ENCODE peak calls at places on chromosome 13, in four cellular contexts. One of them, this sample, is unnamed.
A peak's percentile ranks its signal among the peaks of the same experiment; 100 is the strongest.

GRCh38 chr13:26132756-26133155 is 80.9 kb upstream of the SHISA2 start:
- DNase-seq in GM23338: peak; percentile 46
- DNase-seq in fibroblast of lung: peak; percentile 6
- DNase-seq in IMR-90: peak; percentile 13
- DNase-seq in this sample: peak; percentile 39

GRCh38 chr13:59409211-59409610 is 754.5 kb downstream of the DIAPH3 start:
- DNase-seq in GM23338: peak; percentile 48
- DNase-seq in fibroblast of lung: peak; percentile 77
- DNase-seq in IMR-90: peak; percentile 58
- DNase-seq in this sample: peak; percentile 92

GRCh38 chr13:112657850-112658445 is 31.9 kb upstream of the ATP11A start:
- DNase-seq in GM23338: no peak
- DNase-seq in fibroblast of lung: peak; percentile 28
- DNase-seq in IMR-90: peak; percentile 81
- DNase-seq in this sample: peak; percentile 44

GRCh38 chr13:89726690-89727435 is 1620.6 kb upstream of the MIR17HG start:
- DNase-seq in GM23338: no peak
- DNase-seq in fibroblast of lung: peak; percentile 98
- DNase-seq in IMR-90: peak; percentile 46
- DNase-seq in this sample: peak; percentile 19

GRCh38 chr13:38830442-38831045 is 143.7 kb downstream of the FREM2 start:
- DNase-seq in GM23338: no peak
- DNase-seq in fibroblast of lung: no peak
- DNase-seq in IMR-90: no peak
- DNase-seq in this sample: peak; percentile 85

GRCh38 chr13:81929988-81930387 is 1589.1 kb upstream of the SPRY2 start:
- DNase-seq in GM23338: peak; percentile 87
- DNase-seq in fibroblast of lung: peak; percentile 14
- DNase-seq in IMR-90: no peak
- DNase-seq in this sample: peak; percentile 4

GRCh38 chr13:105971720-105972119 is 563.7 kb downstream of the EFNB2 start:
- DNase-seq in GM23338: no peak
- DNase-seq in fibroblast of lung: no peak
- DNase-seq in IMR-90: no peak
- DNase-seq in this sample: no peak

GRCh38 chr13:109833071-109833470 is 46.7 kb upstream of the IRS2 start:
- DNase-seq in GM23338: no peak
- DNase-seq in fibroblast of lung: no peak
- DNase-seq in IMR-90: no peak
- DNase-seq in this sample: no peak

DNA sequence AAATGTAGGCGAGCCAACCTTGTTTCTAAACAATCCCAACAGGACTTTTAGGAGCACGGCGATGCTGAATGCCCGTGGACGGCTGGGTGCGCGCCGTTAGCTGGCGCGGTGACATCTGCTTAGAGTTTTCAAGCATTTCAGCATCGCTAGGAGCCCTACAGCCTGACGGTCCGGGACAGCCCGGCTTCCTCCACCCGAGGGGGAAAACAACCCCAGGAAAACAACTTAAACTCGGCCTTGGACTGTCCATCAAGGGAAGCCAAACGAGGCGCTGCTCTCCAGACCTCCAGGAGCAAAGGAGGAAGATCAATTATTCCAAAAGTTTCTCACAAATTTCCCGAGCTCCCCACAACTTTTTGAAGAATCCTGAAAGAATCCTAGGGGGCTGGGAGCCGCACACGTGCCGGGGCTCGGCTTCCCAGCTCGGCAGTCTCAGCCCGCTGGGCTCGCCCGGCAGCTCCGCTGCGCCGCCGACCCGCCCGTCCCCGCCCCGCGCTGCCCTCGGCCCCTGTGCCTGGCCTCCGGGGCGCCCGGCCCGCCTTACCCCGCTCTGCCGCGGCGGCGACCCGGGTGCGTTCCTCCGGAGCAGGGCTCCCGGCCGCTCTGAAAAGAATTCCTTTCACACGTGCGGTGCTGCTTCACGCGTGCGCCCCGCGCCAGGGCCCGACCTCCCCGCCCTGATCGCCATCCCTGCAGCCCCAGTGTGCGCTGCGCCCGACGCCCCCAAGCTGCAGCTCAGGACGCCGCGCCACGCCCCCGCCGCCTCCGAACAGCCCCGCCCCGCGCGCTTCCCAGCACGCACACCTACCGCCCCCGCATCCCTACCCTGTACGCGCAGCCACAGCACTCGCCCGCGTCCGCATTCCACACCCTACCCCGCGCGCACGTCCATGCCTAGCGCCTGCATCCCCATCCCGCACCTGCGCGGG is at the start of gene GJA3:
- DNase-seq in GM23338: peak; percentile 77
- DNase-seq in fibroblast of lung: peak; percentile 29
- DNase-seq in IMR-90: peak; percentile 39
- DNase-seq in this sample: peak; percentile 71
- H3K4me1 ChIP-seq in GM23338: peaks cover 12% of the 10 kb centered on the region
- H3K4me1 ChIP-seq in fibroblast of lung: no peaks in the 10 kb centered on the region
- H3K4me1 ChIP-seq in IMR-90: no peaks in the 10 kb centered on the region
- H3K4me1 ChIP-seq in this sample: no peaks in the 10 kb centered on the region

GRCh38 chr13:46908511-46908910 is 11.7 kb upstream of the HTR2A start:
- DNase-seq in GM23338: no peak
- DNase-seq in fibroblast of lung: peak; percentile 52
- DNase-seq in IMR-90: peak; percentile 19
- DNase-seq in this sample: no peak
- H3K4me3 ChIP-seq in GM23338: no peak overlapping the region
- H3K4me3 ChIP-seq in fibroblast of lung: no peak overlapping the region
- H3K4me3 ChIP-seq in IMR-90: no peak overlapping the region
- H3K4me3 ChIP-seq in this sample: no peak overlapping the region

DNA sequence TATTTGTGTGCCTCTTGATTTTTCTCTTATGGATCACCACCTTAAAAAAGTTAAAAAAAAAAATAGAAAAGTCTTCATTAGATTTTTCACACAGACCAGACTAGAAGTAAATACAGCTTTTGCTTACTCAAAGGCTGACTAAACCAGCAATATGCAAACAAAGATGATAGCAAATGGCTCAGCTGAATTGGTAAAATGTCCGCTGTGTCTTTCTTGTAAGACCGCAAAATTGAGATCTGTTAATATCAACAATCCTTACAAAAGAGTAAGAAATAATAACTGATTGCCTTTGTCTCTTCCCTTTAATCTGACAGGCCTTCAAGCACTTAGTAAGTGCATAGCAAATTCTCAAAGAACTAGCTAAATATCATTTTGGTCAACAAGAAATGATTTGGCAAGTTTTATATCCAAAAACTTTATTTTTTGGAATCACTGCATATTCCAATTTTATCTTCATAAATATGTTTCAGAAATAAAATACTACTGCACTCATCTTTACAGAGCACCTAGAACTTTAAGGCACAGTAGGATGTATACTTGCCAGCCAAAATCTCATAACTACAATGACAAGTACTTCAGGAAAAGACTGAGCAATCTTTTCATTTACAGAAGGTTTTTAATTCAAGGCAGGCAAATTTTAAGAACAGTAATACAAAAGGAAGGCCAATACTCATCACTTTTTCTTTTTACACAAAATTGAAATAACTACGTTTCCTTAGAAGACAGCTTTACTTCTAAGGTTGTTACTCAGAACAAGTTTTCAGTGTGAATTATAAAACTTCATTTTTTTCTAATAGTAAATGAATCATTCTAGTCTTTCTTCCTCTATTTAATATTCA is 1.2 kb downstream of the ELF1 start:
- DNase-seq in GM23338: no peak
- DNase-seq in fibroblast of lung: no peak
- DNase-seq in IMR-90: peak; percentile 19
- DNase-seq in this sample: no peak
- H3K36me3 ChIP-seq in GM23338: no peaks in the 10 kb centered on the region
- H3K36me3 ChIP-seq in fibroblast of lung: no peaks in the 10 kb centered on the region
- H3K36me3 ChIP-seq in IMR-90: no peaks in the 10 kb centered on the region
- H3K36me3 ChIP-seq in this sample: no peaks in the 10 kb centered on the region

GRCh38 chr13:99227909-99228688 is 27.4 kb downstream of the UBAC2 start:
- DNase-seq in GM23338: no peak
- DNase-seq in fibroblast of lung: no peak
- DNase-seq in IMR-90: no peak
- DNase-seq in this sample: no peak

GRCh38 chr13:99226493-99226892 is 25.8 kb downstream of the UBAC2 start:
- DNase-seq in GM23338: no peak
- DNase-seq in fibroblast of lung: peak; percentile 22
- DNase-seq in IMR-90: no peak
- DNase-seq in this sample: no peak

GRCh38 chr13:99227331-99227900 is 26.8 kb downstream of the UBAC2 start:
- DNase-seq in GM23338: no peak
- DNase-seq in fibroblast of lung: no peak
- DNase-seq in IMR-90: no peak
- DNase-seq in this sample: no peak

GRCh38 chr13:99230991-99231390 is 27.2 kb downstream of the GPR18 start:
- DNase-seq in GM23338: no peak
- DNase-seq in fibroblast of lung: no peak
- DNase-seq in IMR-90: no peak
- DNase-seq in this sample: no peak

DNA sequence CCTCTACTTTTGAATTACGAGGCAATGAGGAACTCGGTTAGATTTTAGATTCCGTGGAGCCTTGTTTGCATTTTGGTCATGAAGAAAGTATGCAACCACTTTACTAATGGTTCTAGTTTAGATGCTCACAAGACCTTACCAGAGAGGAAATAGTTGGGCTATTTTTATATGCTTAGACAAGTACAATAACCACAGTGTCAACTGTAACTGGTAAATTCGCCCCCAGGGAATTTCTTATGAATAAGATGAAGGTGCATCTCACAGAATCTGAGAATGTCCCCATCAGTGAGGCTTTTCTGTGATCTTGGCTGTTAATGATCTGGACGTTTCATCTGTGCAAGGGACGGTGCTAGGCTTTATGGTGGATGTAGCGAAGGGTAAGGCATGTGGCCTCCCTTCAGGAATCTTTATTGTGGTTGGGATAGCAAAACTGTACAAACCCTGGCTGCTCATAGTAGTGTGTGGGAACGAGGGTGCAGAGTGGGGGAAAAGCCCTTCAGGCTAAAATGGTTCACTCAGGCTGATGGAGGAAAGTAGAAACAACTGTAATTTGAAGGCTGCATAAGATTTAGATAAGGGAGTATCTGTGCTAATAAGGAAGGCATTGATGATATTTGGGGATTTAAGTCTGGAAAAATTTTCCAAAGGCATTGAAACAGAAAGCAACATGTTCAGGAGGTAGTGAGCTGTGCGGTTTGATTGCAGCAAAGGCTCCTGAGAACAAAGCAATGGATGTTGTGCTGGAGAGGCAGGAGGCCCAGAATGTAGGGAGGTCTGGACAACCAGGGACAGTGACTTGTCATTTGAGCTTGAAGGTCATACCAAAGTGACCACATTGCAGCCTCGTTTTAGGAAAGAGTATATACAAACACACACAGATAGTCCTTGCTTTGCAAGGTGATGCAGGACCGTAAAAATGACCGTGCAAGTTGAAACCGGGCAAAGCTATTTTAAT is 28.4 kb downstream of the UBAC2 start:
- DNase-seq in GM23338: no peak
- DNase-seq in fibroblast of lung: peak; percentile 36
- DNase-seq in IMR-90: peak; percentile 87
- DNase-seq in this sample: peak; percentile 14
- H3K4me1 ChIP-seq in GM23338: no peaks in the 10 kb centered on the region
- H3K4me1 ChIP-seq in fibroblast of lung: peaks cover 5% of the 10 kb centered on the region
- H3K4me1 ChIP-seq in IMR-90: peaks cover 16% of the 10 kb centered on the region
- H3K4me1 ChIP-seq in this sample: peaks cover 9% of the 10 kb centered on the region

DNA sequence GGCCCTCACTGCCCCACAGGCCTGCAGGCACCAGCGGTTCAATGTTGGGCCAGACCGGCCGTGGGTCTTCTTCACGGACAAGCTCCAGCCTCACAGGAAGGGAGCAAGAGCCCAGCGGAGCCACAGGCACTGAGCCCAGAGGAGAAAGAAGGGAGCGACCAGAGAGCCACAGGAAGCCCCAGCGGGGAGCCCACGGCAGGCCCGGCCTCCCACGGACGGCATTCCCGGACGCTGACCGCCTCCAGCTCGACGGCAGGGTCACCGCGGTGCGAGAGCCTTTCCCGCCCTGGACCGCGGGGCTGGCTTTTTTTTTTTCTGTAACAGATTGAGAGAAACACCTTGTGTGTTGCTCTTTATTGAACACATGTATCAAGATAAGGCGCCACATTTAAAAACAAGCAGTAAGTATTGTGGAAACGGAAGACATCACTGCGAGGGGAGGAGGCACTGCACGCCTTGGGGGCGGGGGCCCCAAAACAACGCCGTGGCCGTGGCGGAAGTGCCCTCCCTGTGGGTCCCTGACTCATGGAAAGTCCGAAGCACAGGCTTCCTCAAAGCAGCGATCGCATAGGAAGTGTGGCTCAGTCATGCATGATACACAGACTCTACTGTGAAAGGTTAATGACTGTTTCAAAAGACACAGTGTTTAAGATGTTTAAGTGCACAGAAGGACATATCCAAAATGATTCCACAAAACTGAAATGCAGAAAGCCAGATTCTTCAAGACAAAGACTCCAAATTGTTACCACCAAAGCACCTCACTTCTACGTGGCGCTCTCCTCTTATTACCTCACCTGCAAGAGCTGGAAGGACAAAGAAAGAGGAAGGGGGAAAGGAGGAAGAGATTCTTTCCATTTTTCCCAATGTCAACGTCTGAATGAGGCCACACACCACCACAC is 3.5 kb downstream of the RASA3 start:
- DNase-seq in GM23338: no peak
- DNase-seq in fibroblast of lung: peak; percentile 85
- DNase-seq in IMR-90: peak; percentile 95
- DNase-seq in this sample: no peak
- H3K4me3 ChIP-seq in GM23338: no peak overlapping the region
- H3K4me3 ChIP-seq in fibroblast of lung: peak overlapping the region; percentile 98
- H3K4me3 ChIP-seq in IMR-90: peak overlapping the region; percentile 0
- H3K4me3 ChIP-seq in this sample: no peak overlapping the region

GRCh38 chr13:19838726-19839342 is 24.6 kb downstream of the ZMYM5 start:
- DNase-seq in GM23338: no peak
- DNase-seq in fibroblast of lung: peak; percentile 51
- DNase-seq in IMR-90: peak; percentile 82
- DNase-seq in this sample: no peak

GRCh38 chr13:19834704-19835103 is 28.7 kb downstream of the ZMYM5 start:
- DNase-seq in GM23338: no peak
- DNase-seq in fibroblast of lung: no peak
- DNase-seq in IMR-90: no peak
- DNase-seq in this sample: no peak

DNA sequence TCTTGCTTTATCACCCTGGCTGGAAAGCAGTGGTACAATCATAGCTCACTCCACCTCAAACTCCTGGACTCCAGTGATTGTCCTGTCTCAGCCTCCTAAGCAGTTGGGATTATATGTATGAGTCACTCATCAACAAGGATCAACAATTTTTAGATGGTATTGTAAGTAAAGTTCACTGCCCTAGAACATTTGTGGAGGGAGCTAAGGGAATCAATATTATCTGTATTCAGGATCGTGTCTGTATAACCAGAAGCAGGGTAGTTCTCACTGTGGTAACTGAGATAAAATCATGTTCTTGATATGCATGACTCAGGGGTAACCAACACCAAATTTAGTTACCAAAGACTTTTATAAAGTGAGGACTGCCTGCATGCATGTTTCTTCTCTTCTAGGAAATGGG is 27.0 kb downstream of the ZMYM5 start:
- DNase-seq in GM23338: no peak
- DNase-seq in fibroblast of lung: peak; percentile 18
- DNase-seq in IMR-90: peak; percentile 53
- DNase-seq in this sample: no peak
- H3K36me3 ChIP-seq in GM23338: peaks cover 14% of the 10 kb centered on the region
- H3K36me3 ChIP-seq in fibroblast of lung: peaks cover 2% of the 10 kb centered on the region
- H3K36me3 ChIP-seq in IMR-90: peaks cover 27% of the 10 kb centered on the region
- H3K36me3 ChIP-seq in this sample: peaks cover 52% of the 10 kb centered on the region

This sample was measured in SJCRH30.